ENCODE peak calls at places on chromosomes 7 and 10, in six cellular contexts. O is GM23248, U is GM12865, R is psoas muscle, K is pancreas, H is esophagus squamous epithelium. P is an unnamed sample.

GRCh38 chr7:34755008-34755407 is 97.0 kb downstream of the NPSR1 start:
- DNase-seq in U (no peak), K (no peak), H (no peak), O (no peak), R (no peak), P (no peak)

GRCh38 chr7:32587431-32587948 is 92.2 kb downstream of the AVL9 start:
- DNase-seq in K (no peak), H (no peak), R (no peak), O (peak), U (no peak), P (no peak)

GRCh38 chr10:58952162-58952561 is 224.3 kb upstream of the PHYHIPL start:
- DNase-seq in O (peak), U (no peak), K (no peak), R (no peak), H (no peak), P (no peak)

GRCh38 chr10:94307046-94307615 is 55.6 kb downstream of the NOC3L start:
- DNase-seq in H (no peak), O (no peak), U (no peak), K (no peak), R (no peak), P (no peak)

GRCh38 chr10:61257956-61258496 is 195.2 kb downstream of the TMEM26 start:
- DNase-seq in O (peak), H (no peak), U (no peak), K (no peak), R (no peak), P (no peak)

GRCh38 chr10:71475243-71475871 is 78.6 kb downstream of the CDH23 start:
- DNase-seq in O (no peak), H (no peak), K (no peak), U (no peak), R (no peak), P (no peak)

GRCh38 chr10:75969031-75969430 is 537.6 kb downstream of the LRMDA start:
- DNase-seq in K (no peak), O (no peak), H (no peak), U (no peak), R (no peak), P (no peak)

GRCh38 chr7:22572937-22573336 is 72.9 kb upstream of the STEAP1B start:
- DNase-seq in U (no peak), K (no peak), H (no peak), O (peak), R (no peak), P (no peak)

GRCh38 chr10:11345224-11346054 is 266.0 kb downstream of the USP6NL start:
- DNase-seq in U (peak), K (no peak), H (no peak), R (no peak), O (peak), P (no peak)

GRCh38 chr10:74855027-74855426 is 28.6 kb downstream of the KAT6B start:
- DNase-seq in U (peak), R (no peak), H (no peak), O (peak), K (no peak), P (no peak)

GRCh38 chr10:87952612-87953011 is 89.2 kb downstream of the PTEN start:
- DNase-seq in H (no peak), K (no peak), R (no peak), O (no peak), U (no peak), P (no peak)

GRCh38 chr10:43362191-43362839 is 9.1 kb upstream of the FXYD4 start:
- DNase-seq in U (peak), H (peak), O (peak), K (peak), R (peak), P (peak)

GRCh38 chr7:50352282-50352681 is 47.8 kb downstream of the IKZF1 start:
- DNase-seq in K (no peak), U (peak), H (no peak), R (no peak), O (no peak), P (no peak)

GRCh38 chr10:87973635-87974034 is 110.2 kb downstream of the PTEN start:
- DNase-seq in U (no peak), H (no peak), R (no peak), K (no peak), O (peak), P (no peak)

GRCh38 chr10:125982256-125982948 is 86.0 kb downstream of the FANK1 start:
- DNase-seq in O (peak), H (no peak), U (peak), R (no peak), K (no peak), P (peak)

GRCh38 chr7:155451522-155452239 is 6.2 kb upstream of the EN2 start:
- DNase-seq in R (no peak), K (peak), U (no peak), H (no peak), O (no peak), P (no peak)

GRCh38 chr7:48360574-48360973 is 189.3 kb downstream of the ABCA13 start:
- DNase-seq in O (peak), K (no peak), U (no peak), H (no peak), R (no peak), P (no peak)

GRCh38 chr7:44764665-44765578 is 16.3 kb downstream of the ZMIZ2 start:
- DNase-seq in O (no peak), U (no peak), K (peak), H (no peak), R (peak), P (no peak)

GRCh38 chr7:50182734-50183133 is 89.7 kb upstream of the ZPBP start:
- DNase-seq in O (no peak), H (no peak), R (no peak), K (no peak), U (no peak), P (no peak)

DNA sequence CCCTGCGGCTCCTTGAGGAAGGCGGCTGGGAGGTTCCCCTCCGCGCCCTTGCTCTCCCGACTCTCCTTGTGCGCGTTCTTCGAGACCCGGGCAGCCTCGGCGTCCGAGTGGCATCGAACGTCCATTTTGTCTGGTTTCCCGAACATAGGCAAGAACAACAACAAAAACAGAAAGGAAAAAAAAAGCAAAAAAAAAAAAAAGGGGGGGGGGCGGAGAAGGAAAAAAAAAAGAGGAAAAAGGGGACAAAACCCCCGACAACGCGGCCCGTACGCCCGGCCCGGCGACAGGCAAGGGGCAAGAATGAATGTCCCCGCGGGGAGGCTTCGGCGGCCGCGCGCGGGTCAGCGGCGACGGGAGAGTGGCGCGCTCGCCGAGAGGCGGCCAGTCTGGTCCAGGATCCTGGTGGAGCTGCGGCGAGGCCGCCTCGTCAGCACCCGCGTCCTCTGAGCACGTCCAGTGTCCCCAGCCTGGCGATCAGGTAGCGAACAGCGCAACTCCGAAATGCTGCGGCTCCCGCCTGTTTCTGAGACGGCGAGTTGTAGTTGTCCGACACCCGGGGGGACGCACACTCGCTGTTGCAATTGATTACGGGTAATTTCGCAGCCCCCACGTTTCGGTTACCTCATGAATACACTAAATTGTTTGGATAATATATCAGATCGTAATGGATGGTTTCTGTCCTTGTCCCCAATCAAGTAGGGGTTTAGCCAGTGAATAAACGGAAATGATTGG is at the start of gene VAX1:
- DNase-seq in H (no peak), O (peak), U (no peak), K (peak), R (no peak), P (no peak)
- H3K4me3 ChIP-seq in H (peak), O (peak), U (no peak), K (no peak), R (peak), P (peak)

DNA sequence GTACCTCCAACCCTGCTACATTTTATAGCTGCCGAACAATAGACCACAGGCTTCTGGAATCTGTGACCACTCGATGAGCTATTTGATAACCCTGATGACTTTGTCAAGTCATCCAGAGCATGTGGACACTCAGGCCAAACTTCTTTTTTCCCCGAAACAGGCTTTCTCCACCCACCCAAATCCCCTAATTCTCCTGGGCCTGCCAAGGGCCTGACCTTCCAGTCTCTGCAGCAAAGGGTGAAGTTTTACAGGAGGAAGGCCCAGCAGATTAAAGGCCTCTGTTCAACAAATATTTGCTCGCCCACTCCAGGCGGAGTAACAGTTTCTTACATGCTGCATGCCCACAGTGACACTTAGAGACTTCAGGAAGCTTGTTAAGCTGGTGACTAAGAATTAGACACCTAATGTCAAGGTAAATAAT is 2.0 kb downstream of the JCAD start:
- DNase-seq in U (no peak), R (no peak), H (no peak), K (no peak), O (peak), P (no peak)
- H3K4me3 ChIP-seq in U (no peak), R (peak), H (peak), K (no peak), O (peak), P (no peak)

GRCh38 chr7:129765352-129765751 is 153.8 kb downstream of the NRF1 start:
- DNase-seq in U (no peak), R (no peak), O (no peak), H (no peak), K (no peak), P (no peak)

GRCh38 chr7:129767120-129768011 is 155.8 kb downstream of the NRF1 start:
- DNase-seq in U (no peak), K (no peak), R (no peak), H (no peak), O (no peak), P (no peak)

GRCh38 chr7:129764685-129765084 is 153.2 kb downstream of the NRF1 start:
- DNase-seq in U (no peak), H (no peak), K (no peak), O (no peak), R (no peak), P (no peak)

GRCh38 chr7:129757991-129758390 is 146.5 kb downstream of the NRF1 start:
- DNase-seq in U (no peak), K (no peak), H (no peak), R (no peak), O (no peak), P (no peak)

DNA sequence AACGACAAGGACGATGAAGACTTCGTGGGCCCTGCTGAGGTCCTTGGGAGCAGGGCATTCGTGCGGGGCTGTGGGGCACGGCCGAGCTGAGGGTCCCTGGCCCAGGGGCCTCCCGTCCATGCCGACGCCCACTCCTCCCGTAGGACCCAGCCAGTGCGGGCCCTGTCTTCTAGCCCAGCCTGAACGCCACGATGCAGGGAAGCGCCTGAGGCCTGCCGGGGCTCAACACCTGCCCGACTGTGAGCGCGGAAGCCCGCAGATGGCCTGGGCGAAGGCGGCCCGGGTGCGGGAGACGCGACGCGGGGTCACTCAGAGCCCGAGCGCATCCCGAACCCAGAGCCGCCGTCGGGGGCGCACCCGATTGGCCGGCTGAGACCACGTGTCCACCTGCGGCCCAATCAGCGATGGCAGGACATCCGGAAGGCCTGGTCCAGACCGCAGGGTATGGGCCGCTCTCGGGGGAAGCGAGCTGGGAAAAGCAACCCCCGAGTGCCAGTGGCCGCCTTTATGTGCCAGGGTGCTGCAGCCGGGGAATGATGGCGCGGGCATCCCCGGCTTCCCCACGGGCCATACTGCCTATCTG is 151.0 kb downstream of the NRF1 start:
- DNase-seq in R (no peak), H (no peak), U (no peak), K (no peak), O (no peak), P (no peak)
- H3K4me3 ChIP-seq in R (no peak), H (no peak), U (no peak), K (no peak), O (no peak), P (no peak)

GRCh38 chr7:2614646-2615330 is 17.0 kb upstream of the TTYH3 start:
- DNase-seq in K (no peak), O (peak), U (no peak), R (no peak), H (no peak), P (no peak)
- H3K4me3 ChIP-seq in K (no peak), O (peak), U (no peak), R (peak), H (no peak), P (no peak)

DNA sequence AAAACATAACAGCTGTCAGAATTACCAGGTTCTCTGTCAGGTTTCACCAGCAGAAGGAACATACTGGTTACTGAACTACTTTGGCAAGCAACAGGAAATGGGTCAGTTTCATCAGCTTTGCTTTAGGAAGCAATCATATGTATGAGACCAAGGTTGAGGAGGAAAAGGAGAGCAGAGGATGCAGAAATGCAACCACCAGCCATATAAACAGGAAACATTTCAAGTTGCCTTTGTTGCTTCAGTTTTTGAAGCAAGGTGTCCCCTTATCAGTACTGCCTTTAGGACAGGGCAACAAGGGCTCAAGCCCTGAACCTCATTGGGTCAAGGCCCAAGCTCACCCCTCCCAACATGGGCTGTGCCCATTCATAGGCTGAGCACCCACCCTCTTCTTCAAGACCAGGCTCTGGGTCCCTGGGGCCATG is 10.2 kb downstream of the HIPK2 start:
- DNase-seq in R (no peak), O (no peak), U (peak), H (no peak), K (no peak), P (no peak)
- H3K4me3 ChIP-seq in R (no peak), O (no peak), U (no peak), H (no peak), K (no peak), P (no peak)

DNA sequence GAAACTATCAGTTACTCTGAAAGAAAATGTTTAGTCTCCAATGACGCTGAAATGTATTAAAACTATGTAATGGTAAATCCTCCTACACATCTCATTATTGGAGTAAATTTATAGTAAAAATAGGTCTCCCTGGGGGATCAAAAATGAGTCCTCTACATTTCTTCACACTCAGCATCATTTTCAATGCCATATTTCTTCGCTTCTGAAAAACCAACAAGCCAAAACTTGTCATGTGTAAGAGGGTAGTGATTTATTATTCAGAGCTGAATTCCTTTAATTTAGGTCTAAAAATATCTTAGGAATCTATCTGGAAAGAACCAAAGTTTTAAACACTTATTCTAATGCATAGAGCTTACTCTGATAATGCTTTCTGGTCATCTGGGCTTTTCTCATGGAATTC is 3.0 kb downstream of the PDK4 start:
- DNase-seq in H (no peak), U (no peak), K (no peak), O (no peak), R (no peak), P (no peak)
- H3K4me3 ChIP-seq in H (peak), U (no peak), K (no peak), O (no peak), R (peak), P (no peak)

GRCh38 chr7:74294191-74294998 is 5.2 kb downstream of the CLIP2 start:
- DNase-seq in H (no peak), U (no peak), R (peak), O (peak), K (no peak), P (no peak)
- H3K4me3 ChIP-seq in H (no peak), U (no peak), R (no peak), O (no peak), K (no peak), P (no peak)

GRCh38 chr10:97721871-97722780 is 8.6 kb downstream of the MARVELD1 start:
- DNase-seq in H (no peak), R (no peak), U (no peak), K (no peak), O (no peak), P (no peak)

GRCh38 chr10:97722980-97723379 is 9.4 kb downstream of the MARVELD1 start:
- DNase-seq in K (no peak), O (peak), U (no peak), H (no peak), R (no peak), P (no peak)

GRCh38 chr10:97724341-97724941 is 10.9 kb downstream of the MARVELD1 start:
- DNase-seq in O (peak), R (peak), U (no peak), H (no peak), K (no peak), P (no peak)

GRCh38 chr10:97729014-97729413 is 7.9 kb upstream of the ZFYVE27 start:
- DNase-seq in H (no peak), R (no peak), U (no peak), K (no peak), O (no peak), P (no peak)

GRCh38 chr10:97726636-97727178 is 10.2 kb upstream of the ZFYVE27 start:
- DNase-seq in O (peak), R (no peak), U (no peak), K (no peak), H (no peak), P (no peak)
- H3K4me3 ChIP-seq in O (peak), R (peak), U (no peak), K (no peak), H (no peak), P (no peak)

DNA sequence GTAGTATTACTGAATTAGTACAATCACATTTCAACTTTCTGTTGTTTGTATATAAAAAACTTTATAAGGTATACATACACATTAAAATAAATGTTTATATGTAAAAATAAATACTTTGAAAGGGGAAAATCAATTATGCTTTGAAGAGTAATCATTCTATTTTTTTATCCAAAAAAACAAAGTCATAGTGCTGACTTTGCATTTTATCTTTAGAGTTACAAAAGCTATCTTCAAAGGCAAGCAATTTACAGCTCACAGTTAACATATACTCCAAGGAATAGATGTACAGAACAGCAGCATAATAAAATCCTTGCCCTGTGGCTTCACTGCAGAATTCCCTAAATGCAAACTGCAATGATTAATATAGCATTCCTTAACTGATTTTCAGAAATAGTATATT is 53.2 kb downstream of the MAGI2 start:
- DNase-seq in R (no peak), O (no peak), U (no peak), K (no peak), H (no peak), P (no peak)
- H3K4me3 ChIP-seq in R (no peak), O (no peak), U (no peak), K (no peak), H (no peak), P (no peak)

GRCh38 chr10:5608608-5609270 is 57.7 kb downstream of the ASB13 start:
- DNase-seq in O (no peak), K (no peak), U (no peak), H (no peak), R (no peak), P (no peak)
- H3K4me3 ChIP-seq in O (no peak), K (no peak), U (no peak), H (no peak), R (no peak), P (no peak)

P was measured in iPS DF 6.9.